ENCODE peak calls at places on chromosomes 7 and 10, in seven cellular contexts. One of them, this sample, is unnamed.

GRCh38 chr7:77657427-77658331 is 38.6 kb upstream of the RSBN1L start:
- DNase-seq in astrocyte of the spinal cord: peak
- DNase-seq in PC-9: peak
- DNase-seq in left ventricle myocardium inferior: no peak
- DNase-seq in BE2C: peak
- DNase-seq in Peyer's patch: no peak
- DNase-seq in lung: no peak
- DNase-seq in this sample: peak

GRCh38 chr10:132538790-132539421 is 1.3 kb downstream of the INPP5A start:
- DNase-seq in astrocyte of the spinal cord: no peak
- DNase-seq in PC-9: no peak
- DNase-seq in left ventricle myocardium inferior: peak
- DNase-seq in BE2C: no peak
- DNase-seq in Peyer's patch: no peak
- DNase-seq in lung: no peak
- DNase-seq in this sample: no peak

GRCh38 chr7:5699951-5700384 is 81.5 kb downstream of the RNF216 start:
- DNase-seq in astrocyte of the spinal cord: peak
- DNase-seq in PC-9: no peak
- DNase-seq in left ventricle myocardium inferior: no peak
- DNase-seq in BE2C: no peak
- DNase-seq in Peyer's patch: peak
- DNase-seq in lung: no peak
- DNase-seq in this sample: no peak

GRCh38 chr10:117653170-117653515 is 110.6 kb downstream of the EMX2 start:
- DNase-seq in astrocyte of the spinal cord: peak
- DNase-seq in PC-9: peak
- DNase-seq in left ventricle myocardium inferior: no peak
- DNase-seq in BE2C: no peak
- DNase-seq in Peyer's patch: no peak
- DNase-seq in lung: no peak
- DNase-seq in this sample: peak

GRCh38 chr10:89869180-89869579 is 167.8 kb downstream of the KIF20B start:
- DNase-seq in astrocyte of the spinal cord: no peak
- DNase-seq in PC-9: no peak
- DNase-seq in left ventricle myocardium inferior: no peak
- DNase-seq in BE2C: no peak
- DNase-seq in Peyer's patch: no peak
- DNase-seq in lung: no peak
- DNase-seq in this sample: no peak

GRCh38 chr7:137801003-137801402 is 45.8 kb downstream of the DGKI start:
- DNase-seq in astrocyte of the spinal cord: peak
- DNase-seq in PC-9: no peak
- DNase-seq in left ventricle myocardium inferior: no peak
- DNase-seq in BE2C: no peak
- DNase-seq in Peyer's patch: no peak
- DNase-seq in lung: no peak
- DNase-seq in this sample: peak

GRCh38 chr7:96093435-96093834 is 228.5 kb downstream of the SLC25A13 start:
- DNase-seq in astrocyte of the spinal cord: peak
- DNase-seq in PC-9: no peak
- DNase-seq in left ventricle myocardium inferior: no peak
- DNase-seq in BE2C: no peak
- DNase-seq in Peyer's patch: no peak
- DNase-seq in lung: no peak
- DNase-seq in this sample: peak

GRCh38 chr7:6323936-6324701 is 51.7 kb upstream of the CYTH3 start:
- DNase-seq in astrocyte of the spinal cord: no peak
- DNase-seq in PC-9: no peak
- DNase-seq in left ventricle myocardium inferior: no peak
- DNase-seq in BE2C: no peak
- DNase-seq in Peyer's patch: no peak
- DNase-seq in lung: no peak
- DNase-seq in this sample: no peak

GRCh38 chr7:130444230-130444629 is 3.4 kb upstream of the CEP41 start:
- DNase-seq in astrocyte of the spinal cord: peak
- DNase-seq in PC-9: no peak
- DNase-seq in left ventricle myocardium inferior: no peak
- DNase-seq in BE2C: no peak
- DNase-seq in Peyer's patch: no peak
- DNase-seq in lung: no peak
- DNase-seq in this sample: no peak

GRCh38 chr10:119242191-119242590 is 34.8 kb downstream of the GRK5 start:
- DNase-seq in astrocyte of the spinal cord: no peak
- DNase-seq in PC-9: no peak
- DNase-seq in left ventricle myocardium inferior: no peak
- DNase-seq in BE2C: no peak
- DNase-seq in Peyer's patch: no peak
- DNase-seq in lung: no peak
- DNase-seq in this sample: no peak

GRCh38 chr10:71396084-71396713 is 521 bp upstream of the CDH23 start:
- DNase-seq in astrocyte of the spinal cord: peak
- DNase-seq in PC-9: peak
- DNase-seq in left ventricle myocardium inferior: peak
- DNase-seq in BE2C: peak
- DNase-seq in Peyer's patch: no peak
- DNase-seq in lung: no peak
- DNase-seq in this sample: peak

GRCh38 chr7:33107136-33108066 is 1.8 kb downstream of the RP9 start:
- DNase-seq in astrocyte of the spinal cord: peak
- DNase-seq in PC-9: no peak
- DNase-seq in left ventricle myocardium inferior: no peak
- DNase-seq in BE2C: peak
- DNase-seq in Peyer's patch: peak
- DNase-seq in lung: no peak
- DNase-seq in this sample: peak

GRCh38 chr10:56469482-56469881 is 108.4 kb upstream of the ZWINT start:
- DNase-seq in astrocyte of the spinal cord: no peak
- DNase-seq in PC-9: no peak
- DNase-seq in left ventricle myocardium inferior: no peak
- DNase-seq in BE2C: no peak
- DNase-seq in Peyer's patch: no peak
- DNase-seq in lung: no peak
- DNase-seq in this sample: no peak

GRCh38 chr10:47266602-47267001 is 33.4 kb upstream of the GDF10 start:
- DNase-seq in astrocyte of the spinal cord: no peak
- DNase-seq in PC-9: no peak
- DNase-seq in left ventricle myocardium inferior: no peak
- DNase-seq in BE2C: no peak
- DNase-seq in Peyer's patch: no peak
- DNase-seq in lung: no peak
- DNase-seq in this sample: no peak

GRCh38 chr7:131170440-131171105 is 157.1 kb upstream of the MKLN1 start:
- DNase-seq in astrocyte of the spinal cord: peak
- DNase-seq in PC-9: no peak
- DNase-seq in left ventricle myocardium inferior: no peak
- DNase-seq in BE2C: no peak
- DNase-seq in Peyer's patch: no peak
- DNase-seq in lung: no peak
- DNase-seq in this sample: no peak

GRCh38 chr7:108193593-108194498 is 63.7 kb upstream of the LAMB4 start:
- DNase-seq in astrocyte of the spinal cord: no peak
- DNase-seq in PC-9: peak
- DNase-seq in left ventricle myocardium inferior: no peak
- DNase-seq in BE2C: no peak
- DNase-seq in Peyer's patch: no peak
- DNase-seq in lung: no peak
- DNase-seq in this sample: peak

GRCh38 chr7:75639071-75639892 is 99.5 kb downstream of the HIP1 start:
- DNase-seq in astrocyte of the spinal cord: peak
- DNase-seq in PC-9: no peak
- DNase-seq in left ventricle myocardium inferior: peak
- DNase-seq in BE2C: peak
- DNase-seq in Peyer's patch: peak
- DNase-seq in lung: peak
- DNase-seq in this sample: peak

GRCh38 chr10:6917125-6917524 is 337.0 kb upstream of the PRKCQ start:
- DNase-seq in astrocyte of the spinal cord: no peak
- DNase-seq in PC-9: no peak
- DNase-seq in left ventricle myocardium inferior: no peak
- DNase-seq in BE2C: no peak
- DNase-seq in Peyer's patch: no peak
- DNase-seq in lung: no peak
- DNase-seq in this sample: no peak

GRCh38 chr7:23246540-23246939 is at the start of gene GPNMB:
- DNase-seq in astrocyte of the spinal cord: peak
- DNase-seq in PC-9: peak
- DNase-seq in left ventricle myocardium inferior: no peak
- DNase-seq in BE2C: no peak
- DNase-seq in Peyer's patch: no peak
- DNase-seq in lung: no peak
- DNase-seq in this sample: peak

GRCh38 chr10:86508217-86508616 is 13.4 kb downstream of the WAPL start:
- DNase-seq in astrocyte of the spinal cord: no peak
- DNase-seq in PC-9: no peak
- DNase-seq in left ventricle myocardium inferior: no peak
- DNase-seq in BE2C: no peak
- DNase-seq in Peyer's patch: no peak
- DNase-seq in lung: no peak
- DNase-seq in this sample: no peak

GRCh38 chr10:73771722-73772279 is 10.0 kb upstream of the CHCHD1 start:
- DNase-seq in astrocyte of the spinal cord: no peak
- DNase-seq in PC-9: no peak
- DNase-seq in left ventricle myocardium inferior: peak
- DNase-seq in BE2C: peak
- DNase-seq in Peyer's patch: peak
- DNase-seq in lung: no peak
- DNase-seq in this sample: peak

GRCh38 chr10:78688221-78688944 is 380.4 kb upstream of the ZMIZ1 start:
- DNase-seq in astrocyte of the spinal cord: no peak
- DNase-seq in PC-9: no peak
- DNase-seq in left ventricle myocardium inferior: no peak
- DNase-seq in BE2C: no peak
- DNase-seq in Peyer's patch: no peak
- DNase-seq in lung: no peak
- DNase-seq in this sample: no peak

GRCh38 chr10:126130291-126130710 is 233.9 kb downstream of the FANK1 start:
- DNase-seq in astrocyte of the spinal cord: no peak
- DNase-seq in PC-9: no peak
- DNase-seq in left ventricle myocardium inferior: peak
- DNase-seq in BE2C: no peak
- DNase-seq in Peyer's patch: no peak
- DNase-seq in lung: no peak
- DNase-seq in this sample: peak

GRCh38 chr7:152602962-152603361 is 73.0 kb downstream of the XRCC2 start:
- DNase-seq in astrocyte of the spinal cord: no peak
- DNase-seq in PC-9: no peak
- DNase-seq in left ventricle myocardium inferior: no peak
- DNase-seq in BE2C: no peak
- DNase-seq in Peyer's patch: no peak
- DNase-seq in lung: no peak
- DNase-seq in this sample: no peak

GRCh38 chr7:9608560-9608959 is 1175.2 kb downstream of the NXPH1 start:
- DNase-seq in astrocyte of the spinal cord: peak
- DNase-seq in PC-9: no peak
- DNase-seq in left ventricle myocardium inferior: no peak
- DNase-seq in BE2C: no peak
- DNase-seq in Peyer's patch: no peak
- DNase-seq in lung: no peak
- DNase-seq in this sample: peak

GRCh38 chr7:103129702-103130557 is 19.0 kb downstream of the NAPEPLD start:
- DNase-seq in astrocyte of the spinal cord: no peak
- DNase-seq in PC-9: no peak
- DNase-seq in left ventricle myocardium inferior: no peak
- DNase-seq in BE2C: no peak
- DNase-seq in Peyer's patch: no peak
- DNase-seq in lung: no peak
- DNase-seq in this sample: no peak
- H3K4me3 ChIP-seq in astrocyte of the spinal cord: no peak
- H3K4me3 ChIP-seq in PC-9: no peak
- H3K4me3 ChIP-seq in left ventricle myocardium inferior: no peak
- H3K4me3 ChIP-seq in BE2C: no peak
- H3K4me3 ChIP-seq in Peyer's patch: peak
- H3K4me3 ChIP-seq in lung: no peak
- H3K4me3 ChIP-seq in this sample: no peak

GRCh38 chr7:128060018-128060417 is 28.8 kb upstream of the LRRC4 start:
- DNase-seq in astrocyte of the spinal cord: no peak
- DNase-seq in PC-9: no peak
- DNase-seq in left ventricle myocardium inferior: no peak
- DNase-seq in BE2C: no peak
- DNase-seq in Peyer's patch: no peak
- DNase-seq in lung: no peak
- DNase-seq in this sample: no peak
- TF ChIP-seq CTCF in astrocyte of the spinal cord: no peak
- TF ChIP-seq CTCF in PC-9: no peak
- TF ChIP-seq CTCF in left ventricle myocardium inferior: no peak
- TF ChIP-seq CTCF in BE2C: no peak
- TF ChIP-seq CTCF in Peyer's patch: no peak
- TF ChIP-seq CTCF in lung: no peak
- TF ChIP-seq CTCF in this sample: no peak

GRCh38 chr10:123061865-123062264 is 53.1 kb downstream of the ACADSB start:
- DNase-seq in astrocyte of the spinal cord: no peak
- DNase-seq in PC-9: no peak
- DNase-seq in left ventricle myocardium inferior: no peak
- DNase-seq in BE2C: no peak
- DNase-seq in Peyer's patch: no peak
- DNase-seq in lung: no peak
- DNase-seq in this sample: no peak

GRCh38 chr10:123068098-123068853 is 59.5 kb downstream of the ACADSB start:
- DNase-seq in astrocyte of the spinal cord: no peak
- DNase-seq in PC-9: no peak
- DNase-seq in left ventricle myocardium inferior: no peak
- DNase-seq in BE2C: no peak
- DNase-seq in Peyer's patch: no peak
- DNase-seq in lung: no peak
- DNase-seq in this sample: no peak

GRCh38 chr10:123057968-123058367 is 49.2 kb downstream of the ACADSB start:
- DNase-seq in astrocyte of the spinal cord: no peak
- DNase-seq in PC-9: no peak
- DNase-seq in left ventricle myocardium inferior: no peak
- DNase-seq in BE2C: no peak
- DNase-seq in Peyer's patch: no peak
- DNase-seq in lung: no peak
- DNase-seq in this sample: no peak

GRCh38 chr10:123062726-123063125 is 53.9 kb downstream of the ACADSB start:
- DNase-seq in astrocyte of the spinal cord: no peak
- DNase-seq in PC-9: no peak
- DNase-seq in left ventricle myocardium inferior: no peak
- DNase-seq in BE2C: no peak
- DNase-seq in Peyer's patch: no peak
- DNase-seq in lung: no peak
- DNase-seq in this sample: no peak
- H3K4me3 ChIP-seq in astrocyte of the spinal cord: no peak
- H3K4me3 ChIP-seq in PC-9: no peak
- H3K4me3 ChIP-seq in left ventricle myocardium inferior: no peak
- H3K4me3 ChIP-seq in BE2C: no peak
- H3K4me3 ChIP-seq in Peyer's patch: no peak
- H3K4me3 ChIP-seq in lung: no peak
- H3K4me3 ChIP-seq in this sample: no peak

DNA sequence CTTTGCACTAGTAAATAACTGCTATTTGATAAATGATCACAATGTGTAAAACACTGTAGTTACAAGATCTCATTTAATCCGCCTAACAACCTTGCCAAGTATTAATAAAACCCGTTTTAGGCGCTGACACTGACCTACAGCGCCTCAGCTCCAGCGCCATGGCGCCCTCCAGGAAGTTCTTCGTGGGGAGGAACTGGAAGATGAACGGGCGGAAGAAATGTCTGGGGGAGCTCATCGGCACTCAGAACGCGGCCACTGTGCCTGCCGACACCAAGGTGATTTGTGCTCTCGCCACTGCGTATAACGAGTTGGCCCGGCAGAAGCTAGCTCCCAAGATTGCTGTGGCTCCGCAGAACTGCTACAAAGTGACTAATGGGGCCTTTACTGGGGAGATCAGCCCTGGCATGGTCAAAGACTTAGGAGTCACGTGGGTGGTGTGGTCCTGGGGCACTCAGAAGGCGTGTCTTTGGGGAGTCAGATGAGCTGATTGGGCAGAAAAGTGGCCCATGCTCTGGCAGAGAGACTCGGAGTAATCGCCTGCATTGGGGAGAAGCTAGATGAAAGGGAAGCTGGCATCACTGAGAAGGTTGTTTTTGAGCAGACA is 1.1 kb upstream of the TNPO3 start:
- DNase-seq in astrocyte of the spinal cord: no peak
- DNase-seq in PC-9: no peak
- DNase-seq in left ventricle myocardium inferior: no peak
- DNase-seq in BE2C: no peak
- DNase-seq in Peyer's patch: no peak
- DNase-seq in lung: no peak
- DNase-seq in this sample: no peak
- TF ChIP-seq CTCF in astrocyte of the spinal cord: no peak
- TF ChIP-seq CTCF in PC-9: no peak
- TF ChIP-seq CTCF in left ventricle myocardium inferior: no peak
- TF ChIP-seq CTCF in BE2C: no peak
- TF ChIP-seq CTCF in Peyer's patch: no peak
- TF ChIP-seq CTCF in lung: no peak
- TF ChIP-seq CTCF in this sample: no peak